ENCODE peak calls at places on chromosomes 12 and 14, in ten cellular contexts. V is ovary, D is H9, C is hepatocyte, K is K562, X is heart right ventricle, Y is Peyer's patch, T is kidney, Q is SJSA1, A is thyroid gland. R is an unnamed sample.

GRCh38 chr12:80056232-80056631 is 43.1 kb upstream of the OTOGL start:
- DNase-seq in V (no peak), D (no peak), C (no peak), K (no peak), X (no peak), Y (no peak), T (no peak), Q (no peak), A (no peak), R (no peak)

GRCh38 chr12:14442221-14442881 is 76.9 kb downstream of the ATF7IP start:
- DNase-seq in V (no peak), D (no peak), C (no peak), K (no peak), X (no peak), Y (no peak), T (no peak), Q (no peak), A (no peak), R (no peak)

GRCh38 chr14:100677152-100677924 is 49.4 kb upstream of the DLK1 start:
- DNase-seq in V (peak; percentile 87), D (no peak), C (peak; percentile 63), K (no peak), X (peak; percentile 55), Y (no peak), T (no peak), Q (no peak), A (no peak), R (peak; percentile 75)

GRCh38 chr14:32675433-32675832 is 263.2 kb upstream of the NPAS3 start:
- DNase-seq in V (no peak), D (no peak), C (no peak), K (no peak), X (no peak), Y (no peak), T (no peak), Q (no peak), A (no peak), R (no peak)

GRCh38 chr14:55025948-55026347 is 951 bp downstream of the WDHD1 start:
- DNase-seq in V (no peak), D (no peak), C (no peak), K (no peak), X (no peak), Y (no peak), T (no peak), Q (no peak), A (no peak), R (no peak)

GRCh38 chr14:53519137-53519536 is 366.0 kb upstream of the DDHD1 start:
- DNase-seq in V (no peak), D (no peak), C (no peak), K (no peak), X (no peak), Y (no peak), T (no peak), Q (no peak), A (no peak), R (no peak)

GRCh38 chr14:97350894-97351713 is 553.9 kb downstream of the VRK1 start:
- DNase-seq in V (no peak), D (no peak), C (peak; percentile 31), K (no peak), X (no peak), Y (no peak), T (no peak), Q (no peak), A (no peak), R (no peak)

GRCh38 chr12:77943466-77943865 is 112.8 kb downstream of the NAV3 start:
- DNase-seq in V (no peak), D (no peak), C (no peak), K (no peak), X (no peak), Y (no peak), T (no peak), Q (no peak), A (no peak), R (no peak)

GRCh38 chr12:22121224-22121623 is 75.2 kb downstream of the CMAS start:
- DNase-seq in V (no peak), D (peak; percentile 77), C (no peak), K (no peak), X (no peak), Y (no peak), T (no peak), Q (no peak), A (peak; percentile 24), R (no peak)

GRCh38 chr12:32926356-32926755 is 29.8 kb upstream of the PKP2 start:
- DNase-seq in V (no peak), D (no peak), C (no peak), K (no peak), X (no peak), Y (no peak), T (no peak), Q (no peak), A (no peak), R (no peak)

GRCh38 chr12:32921397-32921796 is 24.8 kb upstream of the PKP2 start:
- DNase-seq in V (no peak), D (no peak), C (no peak), K (no peak), X (no peak), Y (no peak), T (no peak), Q (peak; percentile 64), A (no peak), R (no peak)

GRCh38 chr12:32922546-32923297 is 26.1 kb upstream of the PKP2 start:
- DNase-seq in V (no peak), D (no peak), C (no peak), K (no peak), X (no peak), Y (no peak), T (no peak), Q (no peak), A (no peak), R (no peak)

GRCh38 chr12:32926963-32927362 is 30.4 kb upstream of the PKP2 start:
- DNase-seq in V (no peak), D (no peak), C (no peak), K (no peak), X (no peak), Y (no peak), T (no peak), Q (no peak), A (no peak), R (no peak)
- H3K27ac ChIP-seq in V (no peak overlapping the region), D (no peak overlapping the region), C (no peak overlapping the region), K (no peak overlapping the region), X (no peak overlapping the region), Y (no peak overlapping the region), T (no peak overlapping the region), Q (no peak overlapping the region), A (no peak overlapping the region), R (no peak overlapping the region)

GRCh38 chr12:116092162-116092561 is 185.3 kb downstream of the MED13L start:
- DNase-seq in V (no peak), D (no peak), C (no peak), K (no peak), X (no peak), Y (no peak), T (no peak), Q (no peak), A (no peak), R (no peak)
- H3K4me1 ChIP-seq in V (peaks cover 2% of the 10 kb centered on the region), D (no peaks in the 10 kb centered on the region), C (no peaks in the 10 kb centered on the region), K (peaks cover 6% of the 10 kb centered on the region), X (no peaks in the 10 kb centered on the region), Y (no peaks in the 10 kb centered on the region), T (peaks cover 10% of the 10 kb centered on the region), Q (no peaks in the 10 kb centered on the region), A (peaks cover 20% of the 10 kb centered on the region), R (peaks cover 6% of the 10 kb centered on the region)

GRCh38 chr12:10021342-10021741 is 9.1 kb upstream of the CLEC9A start:
- DNase-seq in V (no peak), D (no peak), C (no peak), K (no peak), X (no peak), Y (no peak), T (no peak), Q (no peak), A (no peak), R (no peak)

GRCh38 chr12:10018390-10018789 is 8.0 kb downstream of the CLEC12B start:
- DNase-seq in V (no peak), D (no peak), C (no peak), K (no peak), X (no peak), Y (no peak), T (no peak), Q (no peak), A (no peak), R (no peak)

GRCh38 chr12:10012630-10013330 is 2.4 kb downstream of the CLEC12B start:
- DNase-seq in V (no peak), D (no peak), C (no peak), K (no peak), X (no peak), Y (no peak), T (no peak), Q (no peak), A (no peak), R (no peak)

GRCh38 chr12:10015450-10015849 is 5.0 kb downstream of the CLEC12B start:
- DNase-seq in V (no peak), D (no peak), C (no peak), K (no peak), X (no peak), Y (no peak), T (no peak), Q (no peak), A (no peak), R (no peak)

DNA sequence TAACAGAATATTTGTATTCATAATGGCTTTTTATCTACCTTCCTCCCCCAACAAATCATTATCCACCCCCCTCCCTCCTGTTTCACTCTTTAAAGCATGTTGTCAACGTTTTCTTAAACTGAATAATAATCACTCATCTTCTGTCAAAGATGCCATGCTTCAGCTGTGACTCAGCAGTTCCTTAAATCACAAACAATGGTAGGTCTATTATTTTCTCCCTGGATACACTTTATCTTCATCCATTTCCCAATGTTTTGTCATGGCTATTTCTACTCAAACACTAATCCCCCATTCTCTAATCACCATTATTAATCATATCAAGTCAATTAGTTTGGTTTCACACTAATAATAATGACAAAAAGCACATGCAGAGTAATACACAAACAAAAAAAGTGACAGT is 6.5 kb downstream of the CLEC12B start:
- DNase-seq in V (no peak), D (no peak), C (no peak), K (no peak), X (no peak), Y (no peak), T (no peak), Q (no peak), A (no peak), R (no peak)
- H3K27ac ChIP-seq in V (no peak overlapping the region), D (no peak overlapping the region), C (no peak overlapping the region), K (no peak overlapping the region), X (no peak overlapping the region), Y (no peak overlapping the region), T (no peak overlapping the region), Q (peak overlapping the region; percentile 49), A (no peak overlapping the region), R (no peak overlapping the region)

DNA sequence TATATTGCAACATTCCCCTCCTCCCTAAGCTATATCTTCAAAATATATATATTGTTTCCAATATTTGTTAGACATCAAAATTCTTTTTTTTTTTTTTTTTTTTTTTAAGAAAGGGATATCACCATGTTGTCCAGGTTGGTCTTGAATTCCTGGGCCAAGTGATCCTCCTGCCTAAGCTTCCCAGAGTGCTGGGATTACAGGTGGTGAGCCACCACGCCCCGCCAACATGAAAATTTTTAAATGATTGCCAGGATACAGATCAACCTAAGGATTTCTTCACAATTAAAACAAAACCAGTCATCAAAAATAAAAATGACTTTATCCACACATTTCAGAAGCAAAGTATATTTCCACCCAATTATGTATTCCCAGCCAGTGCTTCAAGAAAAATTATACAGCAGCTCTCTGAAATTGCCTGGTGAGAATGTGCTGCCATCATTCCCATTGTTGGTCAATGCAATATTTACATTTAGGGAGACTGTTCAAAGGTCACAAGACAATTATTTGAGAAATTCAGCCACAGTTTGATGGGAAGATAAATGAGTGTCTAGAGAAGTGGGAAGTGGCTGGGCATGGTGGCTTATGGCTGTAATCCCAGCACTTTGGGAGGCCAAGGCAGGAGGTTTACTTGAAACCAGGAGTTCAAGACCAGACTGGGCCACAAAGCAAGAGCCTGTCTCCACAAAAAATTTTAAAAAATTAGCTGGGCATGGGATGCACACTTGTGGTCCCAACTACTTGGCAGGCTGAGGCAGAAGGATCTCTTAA is 141.7 kb upstream of the AMIGO2 start:
- DNase-seq in V (no peak), D (no peak), C (no peak), K (no peak), X (no peak), Y (no peak), T (no peak), Q (no peak), A (no peak), R (no peak)
- H3K4me1 ChIP-seq in V (peaks cover 11% of the 10 kb centered on the region), D (peaks cover 6% of the 10 kb centered on the region), C (peaks cover 32% of the 10 kb centered on the region), K (peaks cover 18% of the 10 kb centered on the region), X (peaks cover 19% of the 10 kb centered on the region), Y (peaks cover 5% of the 10 kb centered on the region), T (peaks cover 5% of the 10 kb centered on the region), Q (peaks cover 3% of the 10 kb centered on the region), A (peaks cover 9% of the 10 kb centered on the region), R (peaks cover 3% of the 10 kb centered on the region)

R was measured in right cardiac atrium.